ENCODE peak calls at places on chromosomes 2 and 18, in five cellular contexts. R is WERI-Rb-1, F is epithelial cell of prostate, G is OCI-M1, T is D341Med. A is an unnamed sample.
A peak's percentile ranks its signal among the peaks of the same experiment; 100 is the strongest.

GRCh38 chr18:25164837-25165791 is 186.9 kb downstream of the ZNF521 start:
- DNase-seq in R (no peak), F (no peak), G (peak; percentile 73), T (no peak), A (no peak)

GRCh38 chr2:85930129-85931124 is 41.6 kb upstream of the ST3GAL5 start:
- DNase-seq in R (no peak), F (no peak), G (peak; percentile 26), T (no peak), A (no peak)

GRCh38 chr2:54520687-54521086 is 64.6 kb downstream of the SPTBN1 start:
- DNase-seq in R (no peak), F (no peak), G (no peak), T (no peak), A (no peak)

GRCh38 chr2:25481381-25482310 is 139.9 kb upstream of the DNMT3A start:
- DNase-seq in R (no peak), F (no peak), G (no peak), T (no peak), A (no peak)

GRCh38 chr2:17479875-17480274 is 38.4 kb downstream of the RAD51AP2 start:
- DNase-seq in R (no peak), F (no peak), G (no peak), T (no peak), A (no peak)

GRCh38 chr2:102668171-102668570 is 48.8 kb downstream of the SLC9A2 start:
- DNase-seq in R (no peak), F (no peak), G (no peak), T (no peak), A (no peak)

GRCh38 chr2:85727798-85728197 is 26.0 kb upstream of the ATOH8 start:
- DNase-seq in R (no peak), F (no peak), G (no peak), T (no peak), A (no peak)

GRCh38 chr2:16425462-16426336 is 239.9 kb downstream of the CYRIA start:
- DNase-seq in R (no peak), F (no peak), G (no peak), T (no peak), A (no peak)

GRCh38 chr2:215105607-215106354 is 32.6 kb downstream of the ABCA12 start:
- DNase-seq in R (no peak), F (peak; percentile 93), G (no peak), T (no peak), A (no peak)

A was measured in occipital lobe.